ENCODE peak calls at places on chromosomes 3 and 15, in six cellular contexts. S, L, T, N, J and C are unnamed samples.

GRCh38 chr3:53346514-53346913 is 829 bp downstream of the DCP1A start:
- DNase-seq in L (no peak), S (peak; percentile 43), N (no peak), J (no peak), T (no peak), C (no peak)

GRCh38 chr3:66904816-66905543 is 93.1 kb upstream of the KBTBD8 start:
- DNase-seq in J (no peak), L (no peak), S (no peak), N (no peak), T (no peak), C (peak; percentile 2)

GRCh38 chr3:178320481-178321352 is 215.5 kb upstream of the KCNMB2 start:
- DNase-seq in S (peak; percentile 23), J (no peak), N (no peak), T (peak; percentile 8), L (no peak), C (no peak)

GRCh38 chr3:144549161-144549560 is 577.5 kb downstream of the DIPK2A start:
- DNase-seq in J (no peak), S (no peak), T (no peak), N (no peak), L (no peak), C (no peak)

GRCh38 chr15:90930861-90931629 is 1.3 kb downstream of the HDDC3 start:
- DNase-seq in L (no peak), T (no peak), J (no peak), S (no peak), N (no peak), C (no peak)

GRCh38 chr3:97257942-97258341 is 443.5 kb downstream of the EPHA6 start:
- DNase-seq in N (no peak), L (no peak), J (no peak), T (no peak), S (no peak), C (no peak)

GRCh38 chr3:157647820-157648219 is 144.6 kb upstream of the VEPH1 start:
- DNase-seq in T (no peak), J (no peak), L (no peak), S (no peak), N (no peak), C (no peak)

GRCh38 chr3:106819445-106819844 is 557.8 kb upstream of the CCDC54 start:
- DNase-seq in T (no peak), N (no peak), S (no peak), L (no peak), J (no peak), C (no peak)

GRCh38 chr3:46214751-46215352 is 6.7 kb upstream of the CCR1 start:
- DNase-seq in N (no peak), J (no peak), S (no peak), T (no peak), L (no peak), C (no peak)

GRCh38 chr15:56734013-56734625 is 810 bp upstream of the ZNF280D start:
- DNase-seq in T (no peak), L (no peak), S (no peak), N (no peak), J (no peak), C (no peak)

GRCh38 chr3:120855665-120856437 is 52.2 kb upstream of the STXBP5L start:
- DNase-seq in J (no peak), S (no peak), T (no peak), L (no peak), N (no peak), C (no peak)

GRCh38 chr15:88897456-88898194 is 2.3 kb upstream of the HAPLN3 start:
- DNase-seq in N (peak; percentile 85), L (no peak), T (peak; percentile 63), S (peak; percentile 88), J (peak; percentile 30), C (no peak)

GRCh38 chr3:34056181-34056910 is 257.9 kb downstream of the PDCD6IP start:
- DNase-seq in L (no peak), S (no peak), N (no peak), T (no peak), J (no peak), C (no peak)

GRCh38 chr3:118936811-118937210 is 97.8 kb downstream of the IGSF11 start:
- DNase-seq in L (no peak), S (no peak), J (no peak), T (no peak), N (no peak), C (no peak)

GRCh38 chr15:45827275-45827674 is 192.4 kb downstream of the SQOR start:
- DNase-seq in S (no peak), J (no peak), N (no peak), L (no peak), T (no peak), C (no peak)

GRCh38 chr3:185815391-185816282 is 9.2 kb downstream of the IGF2BP2 start:
- DNase-seq in N (no peak), J (no peak), S (no peak), T (no peak), L (no peak), C (no peak)

GRCh38 chr3:103459815-103460214 is 1025.0 kb downstream of the ZPLD1 start:
- DNase-seq in N (no peak), S (no peak), J (no peak), T (no peak), L (no peak), C (no peak)

GRCh38 chr3:120218981-120219380 is 66.0 kb downstream of the GPR156 start:
- DNase-seq in J (no peak), L (no peak), T (no peak), S (no peak), N (no peak), C (no peak)

GRCh38 chr3:129602730-129603560 is 3.5 kb downstream of the PLXND1 start:
- DNase-seq in L (no peak), S (no peak), T (peak; percentile 85), N (no peak), J (no peak), C (peak; percentile 69)

GRCh38 chr3:127632441-127632840 is 3.5 kb downstream of the PODXL2 start:
- DNase-seq in L (no peak), S (no peak), N (no peak), J (no peak), T (no peak), C (no peak)

GRCh38 chr15:91896656-91897055 is 43.1 kb downstream of the SLCO3A1 start:
- DNase-seq in T (no peak), L (no peak), J (no peak), N (no peak), S (no peak), C (no peak)

GRCh38 chr15:33341943-33342342 is 31.2 kb downstream of the RYR3 start:
- DNase-seq in S (no peak), N (no peak), T (no peak), J (no peak), L (no peak), C (no peak)

GRCh38 chr3:156171517-156172267 is 51.3 kb downstream of the KCNAB1 start:
- DNase-seq in J (no peak), N (no peak), L (no peak), T (no peak), S (no peak), C (no peak)

GRCh38 chr15:22871481-22872076 is 33.1 kb downstream of the NIPA2 start:
- DNase-seq in N (no peak), L (no peak), J (no peak), S (no peak), T (no peak), C (no peak)

GRCh38 chr3:29141912-29142262 is 139.0 kb upstream of the RBMS3 start:
- DNase-seq in N (no peak), S (no peak), T (no peak), L (no peak), J (no peak), C (no peak)

GRCh38 chr15:45184562-45185041 is 3.2 kb downstream of the SHF start:
- DNase-seq in S (peak; percentile 61), N (no peak), L (no peak), J (no peak), T (no peak), C (no peak)

GRCh38 chr15:61216519-61216918 is 12.6 kb downstream of the RORA start:
- DNase-seq in J (no peak), L (no peak), N (no peak), T (no peak), S (no peak), C (no peak)

GRCh38 chr3:170608475-170608874 is 22.6 kb upstream of the SLC7A14 start:
- DNase-seq in S (no peak), L (no peak), N (no peak), J (no peak), T (no peak), C (no peak)

GRCh38 chr3:112293368-112294321 is at the start of gene SLC9C1:
- DNase-seq in N (peak; percentile 59), J (no peak), S (peak; percentile 54), T (peak; percentile 25), L (peak; percentile 43), C (peak; percentile 52)

GRCh38 chr3:174440350-174440716 is 418.8 kb upstream of the NAALADL2 start:
- DNase-seq in N (no peak), S (no peak), L (no peak), T (peak; percentile 34), J (no peak), C (peak; percentile 37)

GRCh38 chr3:113631143-113631542 is 65.3 kb downstream of the USF3 start:
- DNase-seq in J (no peak), L (no peak), S (no peak), N (no peak), T (no peak), C (no peak)

GRCh38 chr3:15206662-15207576 is 873 bp downstream of the CAPN7 start:
- DNase-seq in S (peak; percentile 30), N (peak; percentile 66), T (no peak), L (no peak), J (no peak), C (no peak)

GRCh38 chr3:50211930-50212329 is 6.9 kb downstream of the SLC38A3 start:
- DNase-seq in S (no peak), L (no peak), T (peak; percentile 8), J (no peak), N (no peak), C (no peak)

GRCh38 chr15:28962851-28963710 is 77.3 kb downstream of the APBA2 start:
- DNase-seq in T (no peak), N (peak; percentile 40), S (no peak), J (no peak), L (no peak), C (no peak)

GRCh38 chr15:54082836-54083492 is 104.7 kb downstream of the UNC13C start:
- DNase-seq in N (peak; percentile 55), L (no peak), T (no peak), S (peak; percentile 48), J (no peak), C (no peak)

GRCh38 chr3:111311709-111312235 is 230.2 kb upstream of the CD96 start:
- DNase-seq in L (no peak), N (no peak), T (no peak), J (no peak), S (no peak), C (no peak)